ENCODE peak calls at places on chromosomes 2 and 18, in seven cellular contexts. G is neural crest cell; X is transverse colon; S is left ventricle myocardium inferior; R is CD8-positive, alpha-beta memory T cell; H is astrocyte of the spinal cord; D is activated T-cell treated with anti-CD3 and anti-CD28 coated beads, Interleukin-2, amount 50 U/mL, for 1 hour. K is an unnamed sample.

GRCh38 chr2:187008111-187008510 is 159.1 kb upstream of the ZSWIM2 start:
- DNase-seq in G (no peak), X (no peak), S (no peak), R (no peak), H (peak; percentile 76), D (no peak), K (no peak)

GRCh38 chr2:144331652-144332355 is 188.1 kb downstream of the ZEB2 start:
- DNase-seq in G (no peak), X (no peak), S (no peak), R (peak; percentile 86), H (no peak), D (no peak), K (no peak)

GRCh38 chr2:10732924-10733583 is 11.6 kb downstream of the ATP6V1C2 start:
- DNase-seq in G (no peak), X (no peak), S (no peak), R (no peak), H (no peak), D (no peak), K (no peak)

GRCh38 chr2:30206461-30207430 is 24.6 kb upstream of the LBH start:
- DNase-seq in G (no peak), X (no peak), S (no peak), R (no peak), H (no peak), D (no peak), K (no peak)

GRCh38 chr18:57432765-57433400 is 2.3 kb upstream of the ONECUT2 start:
- DNase-seq in G (no peak), X (no peak), S (no peak), R (no peak), H (no peak), D (no peak), K (no peak)

GRCh38 chr2:237242091-237242536 is 156.4 kb downstream of the COPS8 start:
- DNase-seq in G (no peak), X (no peak), S (no peak), R (no peak), H (no peak), D (no peak), K (no peak)

GRCh38 chr2:120134263-120134662 is 88.9 kb downstream of the TMEM185B start:
- DNase-seq in G (no peak), X (no peak), S (no peak), R (no peak), H (peak; percentile 98), D (no peak), K (no peak)

GRCh38 chr2:70906022-70906421 is 29.7 kb upstream of the ATP6V1B1 start:
- DNase-seq in G (no peak), X (no peak), S (no peak), R (no peak), H (no peak), D (no peak), K (no peak)

GRCh38 chr18:31040982-31041345 is 1.6 kb downstream of the DSC3 start:
- DNase-seq in G (peak; percentile 4), X (no peak), S (no peak), R (no peak), H (no peak), D (no peak), K (no peak)

GRCh38 chr2:217248312-217248935 is 388.6 kb upstream of the TNP1 start:
- DNase-seq in G (no peak), X (peak; percentile 50), S (peak; percentile 72), R (no peak), H (peak; percentile 81), D (no peak), K (no peak)

GRCh38 chr18:58180738-58181353 is 136.8 kb downstream of the NEDD4L start:
- DNase-seq in G (peak; percentile 59), X (peak; percentile 72), S (no peak), R (peak; percentile 54), H (peak; percentile 56), D (peak; percentile 53), K (peak; percentile 84)

GRCh38 chr2:207136872-207137271 is 28.9 kb downstream of the KLF7 start:
- DNase-seq in G (no peak), X (no peak), S (no peak), R (no peak), H (no peak), D (no peak), K (no peak)

K was measured in activated effector memory CD4-positive, alpha-beta T cell treated with anti-CD3 and anti-CD28 coated beads, Interleukin-2, amount 50 U/mL, for 16 hours.